ENCODE peak calls at places on chromosomes 7 and 10, in ten cellular contexts. C is GM20000; V is GM23248; E is A673; R is right atrium auricular region; M is neuronal stem cell; U is stimulated activated CD8-positive, alpha-beta memory T cell treated with anti-CD3 and anti-CD28 coated beads, Interleukin-7, amount 100 ng/mL, for 1 hour; T is activated T-cell treated with anti-CD3 and anti-CD28 coated beads for 1 hour; W is Right ventricle myocardium inferior; Y is cardiac fibroblast. B is an unnamed sample.

GRCh38 chr10:22251751-22252285 is 34.0 kb upstream of the EBLN1 start:
- DNase-seq in U (peak), R (peak), Y (peak), W (peak), E (peak), M (peak), V (peak), T (peak), C (peak), B (peak)

GRCh38 chr10:24952701-24953349 is 419 bp upstream of the PRTFDC1 start:
- DNase-seq in R (no peak), U (peak), V (peak), E (peak), C (peak), T (peak), W (peak), Y (peak), M (peak), B (peak)

GRCh38 chr7:75042299-75042698 is 31.3 kb downstream of the RCC1L start:
- DNase-seq in C (no peak), U (no peak), W (no peak), E (no peak), Y (no peak), R (no peak), M (no peak), V (no peak), T (no peak), B (no peak)

GRCh38 chr10:74822583-74823089 is 3.8 kb upstream of the KAT6B start:
- DNase-seq in C (no peak), T (no peak), V (peak), W (no peak), E (no peak), U (no peak), Y (no peak), R (no peak), M (no peak), B (no peak)

GRCh38 chr10:43852141-43852540 is 203.5 kb upstream of the ZNF32 start:
- DNase-seq in W (no peak), T (no peak), Y (no peak), C (no peak), V (no peak), U (no peak), M (no peak), E (no peak), R (no peak), B (no peak)

GRCh38 chr10:78731675-78732074 is 337.1 kb upstream of the ZMIZ1 start:
- DNase-seq in R (no peak), C (no peak), V (no peak), T (no peak), Y (no peak), M (no peak), W (no peak), U (no peak), E (no peak), B (no peak)

GRCh38 chr10:96618648-96619047 is 31.8 kb upstream of the TM9SF3 start:
- DNase-seq in Y (peak), R (no peak), T (no peak), V (peak), W (no peak), E (peak), U (no peak), C (no peak), M (no peak), B (no peak)

GRCh38 chr7:128455556-128456254 is at the start of gene HILPDA:
- DNase-seq in E (peak), C (peak), U (peak), M (peak), Y (peak), W (peak), T (peak), V (peak), R (peak), B (peak)

GRCh38 chr7:105934577-105935185 is 28.4 kb upstream of the CDHR3 start:
- DNase-seq in M (peak), C (no peak), W (no peak), E (peak), T (no peak), R (no peak), U (no peak), V (peak), Y (peak), B (no peak)

GRCh38 chr7:73682745-73683055 is 553 bp downstream of the DNAJC30 start:
- DNase-seq in E (no peak), T (no peak), R (no peak), M (no peak), V (no peak), C (no peak), Y (no peak), W (no peak), U (no peak), B (no peak)

GRCh38 chr10:132113766-132114365 is 48.1 kb downstream of the JAKMIP3 start:
- DNase-seq in U (no peak), R (no peak), E (no peak), Y (no peak), W (no peak), V (no peak), M (no peak), C (no peak), T (no peak), B (no peak)

GRCh38 chr7:150404172-150404784 is 25.1 kb downstream of the ZNF775 start:
- DNase-seq in W (peak), T (no peak), R (no peak), U (no peak), C (no peak), M (no peak), Y (no peak), V (peak), E (no peak), B (no peak)

GRCh38 chr10:57638411-57638810 is 629.3 kb downstream of the IPMK start:
- DNase-seq in M (no peak), E (no peak), C (no peak), R (no peak), T (no peak), Y (no peak), U (no peak), W (no peak), V (no peak), B (no peak)

GRCh38 chr10:49379596-49380410 is 16.1 kb downstream of the DRGX start:
- DNase-seq in C (no peak), V (no peak), E (no peak), M (no peak), W (peak), Y (no peak), T (no peak), R (no peak), U (no peak), B (no peak)

GRCh38 chr7:103148131-103148993 is 537 bp downstream of the NAPEPLD start:
- DNase-seq in M (no peak), U (no peak), R (no peak), V (peak), E (no peak), Y (no peak), W (no peak), C (no peak), T (no peak), B (no peak)

GRCh38 chr10:125373546-125373945 is 213.2 kb upstream of the CTBP2 start:
- DNase-seq in E (no peak), C (no peak), W (no peak), V (no peak), M (no peak), U (no peak), T (no peak), R (no peak), Y (no peak), B (no peak)

GRCh38 chr10:28180654-28181053 is 122.2 kb downstream of the MPP7 start:
- DNase-seq in E (no peak), M (no peak), V (peak), R (no peak), U (no peak), W (no peak), Y (no peak), C (no peak), T (no peak), B (no peak)

GRCh38 chr10:36373424-36374096 is 731.5 kb upstream of the FZD8 start:
- DNase-seq in M (no peak), Y (no peak), T (no peak), W (no peak), R (no peak), E (no peak), C (no peak), V (no peak), U (no peak), B (no peak)